ENCODE peak calls at places on chromosomes 5 and 9, in ten cellular contexts. G is fibroblast of gingiva; W is T-cell; P is Karpas-422; C is stimulated activated CD8-positive, alpha-beta memory T cell treated with anti-CD3 and anti-CD28 coated beads, Interleukin-12 subunit alpha, Interleukin-12 subunit beta, amount 100 ng/mL, for 4 hours; O is BJ; A is AG08396; D is GOT3; Q is activated CD4-positive, alpha-beta T cell treated with anti-CD3 and anti-CD28 coated beads for 24 hours; Z is activated CD4-positive, CD25-positive, alpha-beta regulatory T cell. N is an unnamed sample.

GRCh38 chr5:12413585-12413984 is 509.3 kb upstream of the CTNND2 start:
- DNase-seq in P (no peak), Z (no peak), G (no peak), W (no peak), A (no peak), D (no peak), C (no peak), Q (no peak), O (no peak), N (no peak)

GRCh38 chr9:128150594-128151342 is 1.5 kb downstream of the LCN2 start:
- DNase-seq in G (no peak), Q (no peak), O (no peak), D (no peak), W (no peak), P (peak; percentile 83), Z (no peak), C (no peak), A (no peak), N (no peak)

GRCh38 chr5:92653730-92654461 is 927.1 kb downstream of the NR2F1-AS1 start:
- DNase-seq in P (no peak), C (no peak), G (no peak), Q (no peak), O (no peak), Z (no peak), A (no peak), D (no peak), W (no peak), N (no peak)

GRCh38 chr9:89384783-89385182 is 66.5 kb downstream of the SECISBP2 start:
- DNase-seq in P (no peak), C (no peak), Z (no peak), G (no peak), W (no peak), A (no peak), D (no peak), O (no peak), Q (no peak), N (no peak)

GRCh38 chr9:17907780-17908513 is 329.1 kb downstream of the SH3GL2 start:
- DNase-seq in A (no peak), P (no peak), Q (no peak), D (no peak), O (no peak), Z (no peak), W (no peak), C (no peak), G (no peak), N (no peak)

GRCh38 chr9:33164138-33164809 is 2.9 kb downstream of the B4GALT1 start:
- DNase-seq in D (no peak), G (peak; percentile 69), P (no peak), O (no peak), Q (no peak), C (no peak), W (no peak), Z (no peak), A (no peak), N (no peak)

GRCh38 chr9:112570731-112571167 is 84.1 kb downstream of the KIAA1958 start:
- DNase-seq in Z (no peak), O (no peak), A (no peak), P (no peak), D (no peak), G (no peak), Q (no peak), C (no peak), W (no peak), N (no peak)

GRCh38 chr5:142675211-142675599 is 10.7 kb downstream of the FGF1 start:
- DNase-seq in P (no peak), Z (no peak), D (no peak), W (no peak), G (no peak), C (no peak), Q (no peak), O (no peak), A (no peak), N (no peak)

GRCh38 chr5:158174918-158175663 is 316.1 kb upstream of the CLINT1 start:
- DNase-seq in Q (peak; percentile 34), A (peak; percentile 61), Z (no peak), P (peak; percentile 87), O (no peak), C (peak; percentile 4), W (peak; percentile 16), G (peak; percentile 64), D (peak; percentile 20), N (peak; percentile 36)

GRCh38 chr9:107630141-107630540 is 140.6 kb upstream of the KLF4 start:
- DNase-seq in Q (no peak), P (no peak), G (no peak), O (no peak), C (no peak), D (no peak), Z (no peak), A (no peak), W (no peak), N (no peak)

GRCh38 chr5:66246621-66247020 is 102.5 kb downstream of the SREK1 start:
- DNase-seq in W (no peak), D (peak; percentile 22), A (peak; percentile 24), Z (no peak), Q (no peak), C (no peak), G (peak; percentile 42), O (peak; percentile 12), P (no peak), N (no peak)

GRCh38 chr9:35675732-35676392 is 2.1 kb downstream of the CA9 start:
- DNase-seq in A (peak; percentile 40), P (no peak), O (no peak), C (no peak), W (no peak), D (no peak), Z (no peak), G (no peak), Q (no peak), N (no peak)

GRCh38 chr5:98679963-98680362 is 93.5 kb upstream of the RGMB start:
- DNase-seq in Z (no peak), O (no peak), Q (no peak), C (no peak), G (no peak), W (no peak), A (no peak), P (no peak), D (no peak), N (no peak)

GRCh38 chr5:142486581-142486980 is 161.8 kb upstream of the SPRY4 start:
- DNase-seq in G (peak; percentile 40), P (no peak), Z (no peak), W (no peak), D (no peak), O (no peak), A (peak; percentile 53), C (no peak), Q (no peak), N (no peak)

GRCh38 chr9:35335164-35335563 is 154.7 kb upstream of the RUSC2 start:
- DNase-seq in W (no peak), O (no peak), G (no peak), Z (no peak), C (no peak), D (no peak), A (no peak), P (no peak), Q (no peak), N (no peak)

GRCh38 chr9:108526518-108526917 is 329.3 kb downstream of the ACTL7B start:
- DNase-seq in W (no peak), G (no peak), D (no peak), O (no peak), P (no peak), C (no peak), A (no peak), Q (no peak), Z (no peak), N (no peak)

GRCh38 chr5:161064800-161065199 is 212.8 kb upstream of the ATP10B start:
- DNase-seq in P (no peak), Q (no peak), C (no peak), Z (no peak), W (no peak), O (no peak), A (no peak), D (no peak), G (no peak), N (no peak)

GRCh38 chr5:133969654-133970324 is 1.4 kb upstream of the C5orf15 start:
- DNase-seq in G (peak; percentile 55), A (no peak), Q (no peak), O (no peak), P (peak; percentile 66), Z (no peak), D (no peak), W (no peak), C (no peak), N (no peak)

GRCh38 chr9:72675586-72675985 is 154.2 kb downstream of the TMC1 start:
- DNase-seq in G (peak; percentile 5), Q (no peak), Z (no peak), C (no peak), A (no peak), O (no peak), W (no peak), P (no peak), D (no peak), N (peak; percentile 96)

GRCh38 chr9:133864011-133864410 is 125.9 kb upstream of the SARDH start:
- DNase-seq in Z (no peak), P (no peak), D (no peak), G (peak; percentile 26), A (no peak), C (no peak), W (no peak), O (no peak), Q (no peak), N (no peak)

GRCh38 chr9:75918154-75918553 is 27.7 kb downstream of the PCSK5 start:
- DNase-seq in G (no peak), A (no peak), C (no peak), W (no peak), Z (no peak), O (no peak), D (no peak), Q (no peak), P (no peak), N (no peak)

GRCh38 chr9:130327070-130327780 is 61.7 kb downstream of the HMCN2 start:
- DNase-seq in O (no peak), W (no peak), Z (no peak), P (peak; percentile 69), D (no peak), G (no peak), A (no peak), C (no peak), Q (no peak), N (no peak)

GRCh38 chr5:72204946-72205345 is 97.7 kb downstream of the MAP1B start:
- DNase-seq in C (no peak), G (no peak), O (no peak), P (no peak), Z (no peak), W (no peak), Q (no peak), A (no peak), D (no peak), N (no peak)

N was measured in HAP-1.